ENCODE peak calls at places on chromosomes 1 and 21, in ten cellular contexts. One of them, this sample, is unnamed.

GRCh38 chr21:42225571-42226155 is 6.7 kb downstream of the ABCG1 start:
- DNase-seq in NB4: no peak
- DNase-seq in adrenal gland: peak; percentile 8
- DNase-seq in upper lobe of right lung: peak; percentile 22
- DNase-seq in kidney: peak; percentile 15
- DNase-seq in kidney epithelial cell: no peak
- DNase-seq in GM12865: no peak
- DNase-seq in IMR-90: no peak
- DNase-seq in heart right ventricle: no peak
- DNase-seq in AG09309: no peak
- DNase-seq in this sample: no peak

GRCh38 chr1:168618351-168618750 is 41.9 kb downstream of the XCL1 start:
- DNase-seq in kidney epithelial cell: no peak
- DNase-seq in AG09309: no peak
- DNase-seq in heart right ventricle: no peak
- DNase-seq in kidney: no peak
- DNase-seq in upper lobe of right lung: no peak
- DNase-seq in GM12865: no peak
- DNase-seq in adrenal gland: no peak
- DNase-seq in IMR-90: no peak
- DNase-seq in NB4: no peak
- DNase-seq in this sample: no peak

GRCh38 chr1:74465193-74465681 is 47.2 kb downstream of the LRRC53 start:
- DNase-seq in NB4: no peak
- DNase-seq in kidney: peak; percentile 62
- DNase-seq in kidney epithelial cell: no peak
- DNase-seq in upper lobe of right lung: peak; percentile 57
- DNase-seq in IMR-90: no peak
- DNase-seq in GM12865: no peak
- DNase-seq in adrenal gland: no peak
- DNase-seq in heart right ventricle: no peak
- DNase-seq in AG09309: no peak
- DNase-seq in this sample: no peak

GRCh38 chr1:90809093-90809492 is 92.0 kb upstream of the BARHL2 start:
- DNase-seq in NB4: no peak
- DNase-seq in AG09309: no peak
- DNase-seq in upper lobe of right lung: no peak
- DNase-seq in kidney: no peak
- DNase-seq in IMR-90: no peak
- DNase-seq in kidney epithelial cell: no peak
- DNase-seq in heart right ventricle: no peak
- DNase-seq in adrenal gland: no peak
- DNase-seq in GM12865: no peak
- DNase-seq in this sample: no peak

GRCh38 chr1:226549937-226550670 is 1.5 kb downstream of the STUM start:
- DNase-seq in upper lobe of right lung: no peak
- DNase-seq in kidney epithelial cell: no peak
- DNase-seq in NB4: peak; percentile 6
- DNase-seq in AG09309: no peak
- DNase-seq in adrenal gland: no peak
- DNase-seq in kidney: peak; percentile 85
- DNase-seq in IMR-90: no peak
- DNase-seq in GM12865: peak; percentile 35
- DNase-seq in heart right ventricle: peak; percentile 55
- DNase-seq in this sample: peak; percentile 52

GRCh38 chr1:81703352-81703735 is 97.4 kb upstream of the ADGRL2 start:
- DNase-seq in AG09309: no peak
- DNase-seq in NB4: no peak
- DNase-seq in upper lobe of right lung: no peak
- DNase-seq in adrenal gland: no peak
- DNase-seq in kidney epithelial cell: no peak
- DNase-seq in IMR-90: peak; percentile 79
- DNase-seq in heart right ventricle: no peak
- DNase-seq in GM12865: no peak
- DNase-seq in kidney: no peak
- DNase-seq in this sample: no peak

GRCh38 chr1:78950801-78951200 is 55.7 kb downstream of the ADGRL4 start:
- DNase-seq in NB4: no peak
- DNase-seq in kidney epithelial cell: no peak
- DNase-seq in GM12865: no peak
- DNase-seq in AG09309: no peak
- DNase-seq in kidney: no peak
- DNase-seq in adrenal gland: no peak
- DNase-seq in heart right ventricle: no peak
- DNase-seq in IMR-90: peak; percentile 6
- DNase-seq in upper lobe of right lung: no peak
- DNase-seq in this sample: no peak

GRCh38 chr1:73359001-73359400 is 839.0 kb downstream of the LRRIQ3 start:
- DNase-seq in heart right ventricle: no peak
- DNase-seq in GM12865: no peak
- DNase-seq in kidney: no peak
- DNase-seq in adrenal gland: no peak
- DNase-seq in IMR-90: no peak
- DNase-seq in kidney epithelial cell: no peak
- DNase-seq in upper lobe of right lung: no peak
- DNase-seq in NB4: no peak
- DNase-seq in AG09309: no peak
- DNase-seq in this sample: no peak

GRCh38 chr1:101002551-101002950 is 23.0 kb downstream of the DPH5 start:
- DNase-seq in IMR-90: peak; percentile 47
- DNase-seq in heart right ventricle: no peak
- DNase-seq in adrenal gland: no peak
- DNase-seq in kidney: no peak
- DNase-seq in AG09309: no peak
- DNase-seq in upper lobe of right lung: no peak
- DNase-seq in NB4: peak; percentile 68
- DNase-seq in GM12865: peak; percentile 27
- DNase-seq in kidney epithelial cell: peak; percentile 29
- DNase-seq in this sample: no peak

GRCh38 chr1:210558302-210558701 is 229.6 kb downstream of the HHAT start:
- DNase-seq in adrenal gland: peak; percentile 26
- DNase-seq in heart right ventricle: peak; percentile 45
- DNase-seq in AG09309: no peak
- DNase-seq in GM12865: no peak
- DNase-seq in upper lobe of right lung: no peak
- DNase-seq in kidney epithelial cell: no peak
- DNase-seq in IMR-90: peak; percentile 4
- DNase-seq in kidney: no peak
- DNase-seq in NB4: no peak
- DNase-seq in this sample: no peak

GRCh38 chr1:221810406-221810805 is 68.5 kb upstream of the DUSP10 start:
- DNase-seq in kidney: no peak
- DNase-seq in IMR-90: peak; percentile 90
- DNase-seq in adrenal gland: no peak
- DNase-seq in GM12865: no peak
- DNase-seq in upper lobe of right lung: no peak
- DNase-seq in AG09309: no peak
- DNase-seq in kidney epithelial cell: peak; percentile 21
- DNase-seq in heart right ventricle: no peak
- DNase-seq in NB4: no peak
- DNase-seq in this sample: no peak

GRCh38 chr1:167121375-167122120 is 27.7 kb downstream of the STYXL2 start:
- DNase-seq in heart right ventricle: no peak
- DNase-seq in GM12865: no peak
- DNase-seq in adrenal gland: no peak
- DNase-seq in kidney: peak; percentile 87
- DNase-seq in IMR-90: no peak
- DNase-seq in kidney epithelial cell: no peak
- DNase-seq in AG09309: no peak
- DNase-seq in NB4: no peak
- DNase-seq in upper lobe of right lung: peak; percentile 81
- DNase-seq in this sample: no peak

GRCh38 chr1:46102769-46103476 is 29.5 kb downstream of the PIK3R3 start:
- DNase-seq in kidney: no peak
- DNase-seq in heart right ventricle: no peak
- DNase-seq in kidney epithelial cell: no peak
- DNase-seq in AG09309: no peak
- DNase-seq in IMR-90: peak; percentile 29
- DNase-seq in GM12865: no peak
- DNase-seq in NB4: peak; percentile 32
- DNase-seq in upper lobe of right lung: no peak
- DNase-seq in adrenal gland: no peak
- DNase-seq in this sample: no peak

GRCh38 chr1:14999441-14999840 is 154.1 kb upstream of the TMEM51 start:
- DNase-seq in upper lobe of right lung: no peak
- DNase-seq in IMR-90: no peak
- DNase-seq in AG09309: no peak
- DNase-seq in kidney epithelial cell: no peak
- DNase-seq in kidney: no peak
- DNase-seq in GM12865: no peak
- DNase-seq in adrenal gland: peak; percentile 49
- DNase-seq in NB4: no peak
- DNase-seq in heart right ventricle: no peak
- DNase-seq in this sample: no peak

DNA sequence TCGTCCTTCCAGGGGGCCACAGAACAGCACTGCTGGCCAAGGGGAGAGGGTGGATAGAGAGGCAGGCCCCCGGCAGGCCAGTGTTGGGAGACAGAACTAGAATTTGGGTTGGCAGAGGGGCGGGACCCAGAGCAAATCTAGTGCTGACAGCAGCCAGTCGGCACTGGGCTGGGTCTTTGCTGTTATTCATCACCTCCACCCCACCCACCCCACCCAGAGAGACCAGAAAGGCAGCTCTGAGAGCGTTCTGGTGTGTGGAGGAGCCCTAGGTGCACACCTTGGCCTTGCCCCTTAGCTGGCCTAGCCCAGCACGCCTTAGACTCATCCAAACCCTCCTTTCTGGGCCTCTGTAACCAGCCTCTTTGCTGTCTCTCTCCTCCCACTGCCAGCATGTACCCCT is 6.4 kb upstream of the PKP1 start:
- DNase-seq in upper lobe of right lung: no peak
- DNase-seq in GM12865: no peak
- DNase-seq in IMR-90: no peak
- DNase-seq in adrenal gland: no peak
- DNase-seq in NB4: no peak
- DNase-seq in kidney: peak; percentile 35
- DNase-seq in kidney epithelial cell: no peak
- DNase-seq in heart right ventricle: no peak
- DNase-seq in AG09309: no peak
- DNase-seq in this sample: no peak
- H3K4me3 ChIP-seq in upper lobe of right lung: no peak overlapping the region
- H3K4me3 ChIP-seq in GM12865: no peak overlapping the region
- H3K4me3 ChIP-seq in IMR-90: no peak overlapping the region
- H3K4me3 ChIP-seq in adrenal gland: no peak overlapping the region
- H3K4me3 ChIP-seq in NB4: no peak overlapping the region
- H3K4me3 ChIP-seq in kidney: no peak overlapping the region
- H3K4me3 ChIP-seq in kidney epithelial cell: no peak overlapping the region
- H3K4me3 ChIP-seq in heart right ventricle: no peak overlapping the region
- H3K4me3 ChIP-seq in AG09309: no peak overlapping the region
- H3K4me3 ChIP-seq in this sample: no peak overlapping the region

DNA sequence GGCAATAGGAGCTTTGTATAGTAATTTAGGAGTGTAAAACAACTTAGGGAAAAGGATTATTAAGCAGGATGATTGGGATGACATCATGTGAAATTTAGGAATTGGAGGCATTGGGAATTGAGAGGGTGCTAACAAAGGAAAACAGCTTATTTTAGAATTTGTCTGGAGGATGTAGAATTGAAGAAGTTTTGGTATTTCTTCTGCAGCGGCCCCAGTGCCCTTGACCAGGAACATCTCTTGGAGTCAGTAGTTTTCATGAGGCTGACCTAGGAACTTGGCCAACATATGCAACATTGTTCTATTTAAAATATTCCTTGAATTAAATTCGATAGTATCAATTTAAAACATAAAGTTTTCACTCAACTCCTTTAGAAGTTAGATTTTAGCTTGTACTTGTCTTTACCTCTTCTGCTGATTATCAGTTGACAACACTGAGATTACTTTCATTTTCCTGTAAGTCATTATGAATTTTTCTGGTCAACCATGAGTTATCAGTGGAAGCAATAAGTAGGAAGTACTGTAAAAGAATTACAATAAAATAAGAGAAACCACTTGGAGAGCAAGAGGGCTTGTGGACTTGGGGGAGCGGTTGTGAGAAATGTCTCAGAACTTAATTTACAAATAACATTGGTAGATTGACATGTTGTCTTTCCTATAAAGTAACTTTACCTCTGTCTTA is 52.8 kb downstream of the DYRK1A start:
- DNase-seq in kidney epithelial cell: no peak
- DNase-seq in kidney: no peak
- DNase-seq in NB4: no peak
- DNase-seq in upper lobe of right lung: no peak
- DNase-seq in adrenal gland: no peak
- DNase-seq in AG09309: no peak
- DNase-seq in heart right ventricle: no peak
- DNase-seq in GM12865: no peak
- DNase-seq in IMR-90: no peak
- DNase-seq in this sample: no peak
- H3K4me3 ChIP-seq in kidney epithelial cell: no peak overlapping the region
- H3K4me3 ChIP-seq in kidney: no peak overlapping the region
- H3K4me3 ChIP-seq in NB4: no peak overlapping the region
- H3K4me3 ChIP-seq in upper lobe of right lung: no peak overlapping the region
- H3K4me3 ChIP-seq in adrenal gland: no peak overlapping the region
- H3K4me3 ChIP-seq in AG09309: no peak overlapping the region
- H3K4me3 ChIP-seq in heart right ventricle: no peak overlapping the region
- H3K4me3 ChIP-seq in GM12865: no peak overlapping the region
- H3K4me3 ChIP-seq in IMR-90: no peak overlapping the region
- H3K4me3 ChIP-seq in this sample: no peak overlapping the region

DNA sequence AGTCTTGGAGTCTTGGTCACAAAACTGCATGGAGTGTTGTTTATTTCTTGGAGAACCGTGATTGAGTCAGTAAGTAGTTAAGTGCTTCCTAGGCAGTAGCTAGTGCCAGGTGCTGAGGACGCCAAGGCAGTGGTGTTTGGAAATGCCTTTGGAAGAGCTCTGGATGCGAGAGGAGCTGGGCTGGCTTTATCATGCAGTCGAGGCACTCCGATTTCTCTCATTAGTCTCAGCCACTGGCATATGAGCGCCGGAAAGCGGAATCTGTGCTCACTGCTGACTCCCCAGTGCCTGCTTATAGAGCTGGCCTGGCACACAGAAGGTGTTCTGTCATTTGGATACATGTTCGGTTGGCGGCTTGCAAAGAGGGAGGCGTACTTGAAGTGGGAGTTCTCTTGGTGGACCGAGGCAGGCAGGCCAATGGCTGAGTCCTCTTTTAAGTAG is 3.6 kb downstream of the TENT5C start:
- DNase-seq in NB4: peak; percentile 25
- DNase-seq in heart right ventricle: peak; percentile 45
- DNase-seq in kidney epithelial cell: no peak
- DNase-seq in IMR-90: peak; percentile 41
- DNase-seq in GM12865: no peak
- DNase-seq in AG09309: no peak
- DNase-seq in adrenal gland: no peak
- DNase-seq in upper lobe of right lung: no peak
- DNase-seq in kidney: no peak
- DNase-seq in this sample: peak; percentile 59
- H3K4me3 ChIP-seq in NB4: peak overlapping the region; percentile 82
- H3K4me3 ChIP-seq in heart right ventricle: no peak overlapping the region
- H3K4me3 ChIP-seq in kidney epithelial cell: no peak overlapping the region
- H3K4me3 ChIP-seq in IMR-90: no peak overlapping the region
- H3K4me3 ChIP-seq in GM12865: no peak overlapping the region
- H3K4me3 ChIP-seq in AG09309: no peak overlapping the region
- H3K4me3 ChIP-seq in adrenal gland: no peak overlapping the region
- H3K4me3 ChIP-seq in upper lobe of right lung: peak overlapping the region; percentile 60
- H3K4me3 ChIP-seq in kidney: no peak overlapping the region
- H3K4me3 ChIP-seq in this sample: peak overlapping the region; percentile 94

DNA sequence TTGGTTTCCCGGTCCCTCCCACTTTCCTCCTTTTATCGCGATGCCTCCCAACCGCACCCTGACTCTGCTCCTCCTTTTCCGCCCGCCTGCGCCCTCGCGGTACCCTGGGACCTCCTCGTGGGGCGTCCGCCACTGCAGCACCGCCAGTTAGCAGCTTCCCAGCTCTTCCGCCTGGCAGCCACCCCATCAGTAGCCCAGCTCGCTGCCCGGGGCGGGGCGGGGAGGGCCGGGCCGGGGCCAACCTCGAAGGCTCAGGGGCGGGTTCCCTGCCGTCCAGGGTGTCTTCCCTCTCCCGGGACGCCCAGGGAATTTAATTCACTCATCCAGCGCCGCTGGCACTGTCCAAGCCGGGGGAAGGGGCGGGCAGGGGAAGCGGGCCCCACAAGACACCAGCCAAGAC is 2.1 kb upstream of the ZNF678 start:
- DNase-seq in kidney: no peak
- DNase-seq in GM12865: no peak
- DNase-seq in upper lobe of right lung: no peak
- DNase-seq in IMR-90: no peak
- DNase-seq in AG09309: no peak
- DNase-seq in adrenal gland: no peak
- DNase-seq in NB4: no peak
- DNase-seq in kidney epithelial cell: no peak
- DNase-seq in heart right ventricle: no peak
- DNase-seq in this sample: no peak
- H3K4me3 ChIP-seq in kidney: no peak overlapping the region
- H3K4me3 ChIP-seq in GM12865: no peak overlapping the region
- H3K4me3 ChIP-seq in upper lobe of right lung: no peak overlapping the region
- H3K4me3 ChIP-seq in IMR-90: no peak overlapping the region
- H3K4me3 ChIP-seq in AG09309: no peak overlapping the region
- H3K4me3 ChIP-seq in adrenal gland: no peak overlapping the region
- H3K4me3 ChIP-seq in NB4: no peak overlapping the region
- H3K4me3 ChIP-seq in kidney epithelial cell: no peak overlapping the region
- H3K4me3 ChIP-seq in heart right ventricle: peak overlapping the region; percentile 31
- H3K4me3 ChIP-seq in this sample: no peak overlapping the region